ENCODE peak calls at places on chromosomes 5 and 9, in eight cellular contexts. One of them, this sample, is unnamed.

GRCh38 chr5:146007270-146007669 is 70.9 kb downstream of the SH3RF2 start:
- DNase-seq in fibroblast of mammary gland: peak
- DNase-seq in choroid plexus epithelial cell: peak
- DNase-seq in GM23338: peak
- DNase-seq in thoracic aorta: no peak
- DNase-seq in ovary: no peak
- DNase-seq in upper lobe of right lung: no peak
- DNase-seq in RWPE2: no peak
- DNase-seq in this sample: peak

GRCh38 chr9:127166651-127167524 is 44.5 kb upstream of the ANGPTL2 start:
- DNase-seq in RWPE2: peak
- DNase-seq in fibroblast of mammary gland: peak
- DNase-seq in choroid plexus epithelial cell: no peak
- DNase-seq in GM23338: no peak
- DNase-seq in upper lobe of right lung: peak
- DNase-seq in ovary: no peak
- DNase-seq in thoracic aorta: no peak
- DNase-seq in this sample: no peak

GRCh38 chr9:19550009-19550408 is 141.2 kb downstream of the ACER2 start:
- DNase-seq in fibroblast of mammary gland: no peak
- DNase-seq in GM23338: no peak
- DNase-seq in RWPE2: no peak
- DNase-seq in upper lobe of right lung: no peak
- DNase-seq in ovary: no peak
- DNase-seq in choroid plexus epithelial cell: no peak
- DNase-seq in thoracic aorta: no peak
- DNase-seq in this sample: no peak

GRCh38 chr9:78365979-78366697 is 69.2 kb downstream of the PSAT1 start:
- DNase-seq in upper lobe of right lung: no peak
- DNase-seq in ovary: no peak
- DNase-seq in fibroblast of mammary gland: peak
- DNase-seq in GM23338: peak
- DNase-seq in thoracic aorta: no peak
- DNase-seq in choroid plexus epithelial cell: peak
- DNase-seq in RWPE2: no peak
- DNase-seq in this sample: peak

GRCh38 chr9:2764371-2764770 is 47.1 kb downstream of the KCNV2 start:
- DNase-seq in choroid plexus epithelial cell: peak
- DNase-seq in ovary: no peak
- DNase-seq in fibroblast of mammary gland: no peak
- DNase-seq in thoracic aorta: no peak
- DNase-seq in upper lobe of right lung: no peak
- DNase-seq in GM23338: no peak
- DNase-seq in RWPE2: no peak
- DNase-seq in this sample: no peak

GRCh38 chr5:137649228-137649890 is 86.5 kb downstream of the KLHL3 start:
- DNase-seq in ovary: no peak
- DNase-seq in RWPE2: no peak
- DNase-seq in upper lobe of right lung: no peak
- DNase-seq in thoracic aorta: no peak
- DNase-seq in fibroblast of mammary gland: peak
- DNase-seq in choroid plexus epithelial cell: peak
- DNase-seq in GM23338: no peak
- DNase-seq in this sample: peak

GRCh38 chr5:134594336-134594735 is 38.3 kb downstream of the SAR1B start:
- DNase-seq in RWPE2: no peak
- DNase-seq in upper lobe of right lung: no peak
- DNase-seq in GM23338: no peak
- DNase-seq in choroid plexus epithelial cell: no peak
- DNase-seq in fibroblast of mammary gland: no peak
- DNase-seq in thoracic aorta: no peak
- DNase-seq in ovary: no peak
- DNase-seq in this sample: no peak

GRCh38 chr5:111694183-111694582 is 62.8 kb downstream of the NREP start:
- DNase-seq in choroid plexus epithelial cell: peak
- DNase-seq in GM23338: no peak
- DNase-seq in ovary: no peak
- DNase-seq in fibroblast of mammary gland: peak
- DNase-seq in thoracic aorta: no peak
- DNase-seq in RWPE2: no peak
- DNase-seq in upper lobe of right lung: no peak
- DNase-seq in this sample: peak

GRCh38 chr9:114016629-114017423 is 61.3 kb downstream of the AMBP start:
- DNase-seq in fibroblast of mammary gland: no peak
- DNase-seq in GM23338: no peak
- DNase-seq in thoracic aorta: no peak
- DNase-seq in RWPE2: no peak
- DNase-seq in choroid plexus epithelial cell: no peak
- DNase-seq in upper lobe of right lung: no peak
- DNase-seq in ovary: no peak
- DNase-seq in this sample: no peak

GRCh38 chr5:60698316-60698715 is 1.6 kb downstream of the DEPDC1B start:
- DNase-seq in GM23338: no peak
- DNase-seq in RWPE2: no peak
- DNase-seq in upper lobe of right lung: no peak
- DNase-seq in ovary: no peak
- DNase-seq in choroid plexus epithelial cell: no peak
- DNase-seq in fibroblast of mammary gland: peak
- DNase-seq in thoracic aorta: no peak
- DNase-seq in this sample: no peak

GRCh38 chr9:136135326-136136126 is 16.9 kb upstream of the TMEM250 start:
- DNase-seq in GM23338: no peak
- DNase-seq in fibroblast of mammary gland: no peak
- DNase-seq in ovary: no peak
- DNase-seq in RWPE2: no peak
- DNase-seq in choroid plexus epithelial cell: no peak
- DNase-seq in upper lobe of right lung: no peak
- DNase-seq in thoracic aorta: no peak
- DNase-seq in this sample: no peak

GRCh38 chr5:33362915-33363314 is 77.8 kb upstream of the TARS1 start:
- DNase-seq in GM23338: peak
- DNase-seq in fibroblast of mammary gland: peak
- DNase-seq in upper lobe of right lung: no peak
- DNase-seq in thoracic aorta: no peak
- DNase-seq in ovary: peak
- DNase-seq in RWPE2: no peak
- DNase-seq in choroid plexus epithelial cell: peak
- DNase-seq in this sample: peak

GRCh38 chr9:90919883-90920282 is 118.3 kb downstream of the SYK start:
- DNase-seq in RWPE2: no peak
- DNase-seq in upper lobe of right lung: no peak
- DNase-seq in choroid plexus epithelial cell: no peak
- DNase-seq in thoracic aorta: peak
- DNase-seq in GM23338: no peak
- DNase-seq in ovary: no peak
- DNase-seq in fibroblast of mammary gland: no peak
- DNase-seq in this sample: no peak

GRCh38 chr5:139664727-139665351 is 16.7 kb downstream of the CXXC5 start:
- DNase-seq in RWPE2: no peak
- DNase-seq in thoracic aorta: no peak
- DNase-seq in choroid plexus epithelial cell: no peak
- DNase-seq in upper lobe of right lung: peak
- DNase-seq in GM23338: no peak
- DNase-seq in ovary: no peak
- DNase-seq in fibroblast of mammary gland: no peak
- DNase-seq in this sample: no peak

GRCh38 chr9:89844535-89844934 is 239.7 kb downstream of the GADD45G start:
- DNase-seq in ovary: no peak
- DNase-seq in thoracic aorta: no peak
- DNase-seq in choroid plexus epithelial cell: no peak
- DNase-seq in RWPE2: no peak
- DNase-seq in GM23338: no peak
- DNase-seq in fibroblast of mammary gland: no peak
- DNase-seq in upper lobe of right lung: peak
- DNase-seq in this sample: no peak

GRCh38 chr9:35962126-35962906 is 4.4 kb upstream of the OR2S2 start:
- DNase-seq in upper lobe of right lung: no peak
- DNase-seq in GM23338: peak
- DNase-seq in RWPE2: no peak
- DNase-seq in fibroblast of mammary gland: peak
- DNase-seq in choroid plexus epithelial cell: peak
- DNase-seq in ovary: no peak
- DNase-seq in thoracic aorta: no peak
- DNase-seq in this sample: peak

GRCh38 chr5:55594636-55595035 is 59.9 kb upstream of the PLPP1 start:
- DNase-seq in RWPE2: no peak
- DNase-seq in choroid plexus epithelial cell: no peak
- DNase-seq in ovary: no peak
- DNase-seq in thoracic aorta: no peak
- DNase-seq in fibroblast of mammary gland: no peak
- DNase-seq in GM23338: no peak
- DNase-seq in upper lobe of right lung: no peak
- DNase-seq in this sample: no peak

DNA sequence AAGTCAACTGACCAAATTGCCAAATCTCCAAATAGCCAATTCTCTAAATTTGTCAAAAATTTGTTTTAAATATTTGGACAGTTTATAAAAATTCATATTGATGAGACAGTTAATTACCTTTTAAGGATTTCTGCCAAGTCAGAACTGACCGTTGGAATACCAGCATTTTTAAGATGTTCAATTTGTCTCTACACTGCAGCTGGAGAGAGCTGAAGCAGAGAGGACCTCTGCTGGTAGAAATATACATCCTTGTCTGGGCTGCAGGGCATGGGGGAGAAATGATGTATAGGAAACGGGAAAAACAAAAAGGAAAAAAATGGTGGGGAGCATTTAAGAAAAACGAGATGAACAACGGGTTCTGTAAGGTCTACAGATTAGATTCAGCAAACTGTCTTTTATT is 16.8 kb downstream of the NR6A1 start:
- DNase-seq in RWPE2: no peak
- DNase-seq in upper lobe of right lung: no peak
- DNase-seq in ovary: no peak
- DNase-seq in fibroblast of mammary gland: peak
- DNase-seq in GM23338: no peak
- DNase-seq in choroid plexus epithelial cell: peak
- DNase-seq in thoracic aorta: no peak
- DNase-seq in this sample: peak
- TF ChIP-seq CTCF in RWPE2: peak
- TF ChIP-seq CTCF in upper lobe of right lung: peak
- TF ChIP-seq CTCF in ovary: no peak
- TF ChIP-seq CTCF in fibroblast of mammary gland: peak
- TF ChIP-seq CTCF in GM23338: peak
- TF ChIP-seq CTCF in choroid plexus epithelial cell: peak
- TF ChIP-seq CTCF in thoracic aorta: no peak
- TF ChIP-seq CTCF in this sample: peak

GRCh38 chr5:50724-51499 is 41.1 kb upstream of the PLEKHG4B start:
- DNase-seq in thoracic aorta: no peak
- DNase-seq in choroid plexus epithelial cell: no peak
- DNase-seq in RWPE2: peak
- DNase-seq in ovary: no peak
- DNase-seq in fibroblast of mammary gland: no peak
- DNase-seq in upper lobe of right lung: no peak
- DNase-seq in GM23338: peak
- DNase-seq in this sample: no peak
- H3K4me3 ChIP-seq in thoracic aorta: no peak
- H3K4me3 ChIP-seq in choroid plexus epithelial cell: no peak
- H3K4me3 ChIP-seq in RWPE2: no peak
- H3K4me3 ChIP-seq in ovary: no peak
- H3K4me3 ChIP-seq in fibroblast of mammary gland: no peak
- H3K4me3 ChIP-seq in upper lobe of right lung: no peak
- H3K4me3 ChIP-seq in GM23338: peak
- H3K4me3 ChIP-seq in this sample: no peak

DNA sequence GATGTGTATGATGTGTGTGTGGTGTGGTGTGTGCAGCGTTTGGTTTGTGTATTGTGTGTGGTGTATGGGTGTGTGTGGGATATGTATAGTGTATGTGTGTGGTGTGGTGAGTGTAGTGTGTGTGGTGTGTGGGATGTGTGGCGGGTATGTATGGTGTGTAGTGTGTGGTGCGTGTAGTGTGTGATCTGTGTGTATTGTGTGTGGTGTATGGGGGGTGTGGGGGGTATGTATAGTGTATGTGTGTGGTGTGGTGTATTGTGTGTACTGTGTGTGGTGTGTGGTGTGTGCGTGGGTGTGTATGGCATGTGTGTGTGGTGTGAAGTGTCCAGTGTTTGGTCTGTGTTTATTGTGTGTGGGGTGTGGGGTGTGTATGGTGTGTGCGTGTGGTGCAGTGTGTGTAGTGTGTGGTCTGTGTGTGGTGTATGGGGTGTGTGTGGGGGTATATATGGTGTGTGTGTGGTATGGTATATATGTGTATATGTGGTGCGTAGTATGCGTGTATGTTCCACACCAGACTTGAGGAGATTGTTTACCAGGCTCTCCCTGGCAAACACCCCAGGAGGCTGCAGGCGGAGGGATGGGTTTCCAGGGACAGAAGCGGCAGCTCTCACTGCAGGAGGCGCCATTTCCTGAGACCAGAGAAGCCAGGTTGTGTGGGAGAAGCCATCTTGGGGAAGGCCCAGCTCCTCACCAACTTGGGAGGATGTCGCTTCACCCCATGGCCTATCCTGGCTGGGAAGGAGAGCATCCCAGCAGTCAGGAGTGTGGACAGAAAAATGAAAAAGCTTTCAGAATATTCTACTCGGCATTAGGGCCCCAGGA is 138.1 kb downstream of the NXNL2 start:
- DNase-seq in ovary: no peak
- DNase-seq in fibroblast of mammary gland: no peak
- DNase-seq in thoracic aorta: no peak
- DNase-seq in GM23338: peak
- DNase-seq in choroid plexus epithelial cell: no peak
- DNase-seq in RWPE2: no peak
- DNase-seq in upper lobe of right lung: no peak
- DNase-seq in this sample: no peak
- TF ChIP-seq CTCF in ovary: no peak
- TF ChIP-seq CTCF in fibroblast of mammary gland: no peak
- TF ChIP-seq CTCF in thoracic aorta: no peak
- TF ChIP-seq CTCF in GM23338: peak
- TF ChIP-seq CTCF in choroid plexus epithelial cell: peak
- TF ChIP-seq CTCF in RWPE2: no peak
- TF ChIP-seq CTCF in upper lobe of right lung: no peak
- TF ChIP-seq CTCF in this sample: no peak

GRCh38 chr5:123088031-123088805 is 823 bp upstream of the PRDM6 start:
- DNase-seq in GM23338: peak
- DNase-seq in ovary: no peak
- DNase-seq in upper lobe of right lung: no peak
- DNase-seq in thoracic aorta: no peak
- DNase-seq in fibroblast of mammary gland: no peak
- DNase-seq in choroid plexus epithelial cell: no peak
- DNase-seq in RWPE2: no peak
- DNase-seq in this sample: no peak

GRCh38 chr5:123090641-123091257 is 1.7 kb downstream of the PRDM6 start:
- DNase-seq in GM23338: peak
- DNase-seq in choroid plexus epithelial cell: no peak
- DNase-seq in RWPE2: no peak
- DNase-seq in ovary: peak
- DNase-seq in upper lobe of right lung: no peak
- DNase-seq in thoracic aorta: no peak
- DNase-seq in fibroblast of mammary gland: no peak
- DNase-seq in this sample: no peak

GRCh38 chr5:123089572-123089970 is 530 bp downstream of the PRDM6 start:
- DNase-seq in fibroblast of mammary gland: peak
- DNase-seq in RWPE2: no peak
- DNase-seq in choroid plexus epithelial cell: peak
- DNase-seq in ovary: peak
- DNase-seq in upper lobe of right lung: no peak
- DNase-seq in GM23338: peak
- DNase-seq in thoracic aorta: no peak
- DNase-seq in this sample: peak

GRCh38 chr5:123091258-123091987 is 2.4 kb downstream of the PRDM6 start:
- DNase-seq in upper lobe of right lung: no peak
- DNase-seq in choroid plexus epithelial cell: no peak
- DNase-seq in GM23338: no peak
- DNase-seq in fibroblast of mammary gland: no peak
- DNase-seq in ovary: peak
- DNase-seq in thoracic aorta: no peak
- DNase-seq in RWPE2: no peak
- DNase-seq in this sample: peak

GRCh38 chr5:123089971-123090640 is 1.1 kb downstream of the PRDM6 start:
- DNase-seq in fibroblast of mammary gland: peak
- DNase-seq in choroid plexus epithelial cell: peak
- DNase-seq in ovary: peak
- DNase-seq in thoracic aorta: no peak
- DNase-seq in GM23338: peak
- DNase-seq in upper lobe of right lung: peak
- DNase-seq in RWPE2: no peak
- DNase-seq in this sample: peak
- H3K4me3 ChIP-seq in fibroblast of mammary gland: peak
- H3K4me3 ChIP-seq in choroid plexus epithelial cell: peak
- H3K4me3 ChIP-seq in ovary: peak
- H3K4me3 ChIP-seq in thoracic aorta: peak
- H3K4me3 ChIP-seq in GM23338: peak
- H3K4me3 ChIP-seq in upper lobe of right lung: peak
- H3K4me3 ChIP-seq in RWPE2: peak
- H3K4me3 ChIP-seq in this sample: peak